ENCODE peak calls at places on chromosomes 3 and 15, in ten cellular contexts. One of them, this sample, is unnamed.

GRCh38 chr3:13950042-13950441 is 70.2 kb upstream of the WNT7A start:
- DNase-seq in BJ: no peak
- DNase-seq in activated CD4-positive, alpha-beta T cell treated with anti-CD3 and anti-CD28 coated beads, Interleukin-2, amount 50 U/mL, for 1 hour: no peak
- DNase-seq in HS-27A: no peak
- DNase-seq in GDM1: no peak
- DNase-seq in choroid plexus epithelial cell: no peak
- DNase-seq in stimulated activated effector memory CD8-positive, alpha-beta T cell treated with anti-CD3 and anti-CD28 coated beads, Interleukin-12 subunit alpha, Interleukin-12 subunit beta, amount 100 ng/mL, for 72 hours: no peak
- DNase-seq in mesothelial cell of epicardium: no peak
- DNase-seq in fibroblast of mammary gland: no peak
- DNase-seq in OCI-LY7: no peak
- DNase-seq in this sample: no peak

GRCh38 chr3:100563228-100563627 is 46.2 kb upstream of the ADGRG7 start:
- DNase-seq in fibroblast of mammary gland: no peak
- DNase-seq in GDM1: no peak
- DNase-seq in BJ: no peak
- DNase-seq in activated CD4-positive, alpha-beta T cell treated with anti-CD3 and anti-CD28 coated beads, Interleukin-2, amount 50 U/mL, for 1 hour: no peak
- DNase-seq in choroid plexus epithelial cell: no peak
- DNase-seq in HS-27A: peak; percentile 14
- DNase-seq in mesothelial cell of epicardium: no peak
- DNase-seq in OCI-LY7: no peak
- DNase-seq in stimulated activated effector memory CD8-positive, alpha-beta T cell treated with anti-CD3 and anti-CD28 coated beads, Interleukin-12 subunit alpha, Interleukin-12 subunit beta, amount 100 ng/mL, for 72 hours: no peak
- DNase-seq in this sample: no peak

GRCh38 chr3:49779378-49780079 is 6.8 kb downstream of the IP6K1 start:
- DNase-seq in choroid plexus epithelial cell: no peak
- DNase-seq in BJ: no peak
- DNase-seq in GDM1: no peak
- DNase-seq in HS-27A: no peak
- DNase-seq in fibroblast of mammary gland: no peak
- DNase-seq in activated CD4-positive, alpha-beta T cell treated with anti-CD3 and anti-CD28 coated beads, Interleukin-2, amount 50 U/mL, for 1 hour: no peak
- DNase-seq in stimulated activated effector memory CD8-positive, alpha-beta T cell treated with anti-CD3 and anti-CD28 coated beads, Interleukin-12 subunit alpha, Interleukin-12 subunit beta, amount 100 ng/mL, for 72 hours: no peak
- DNase-seq in OCI-LY7: no peak
- DNase-seq in mesothelial cell of epicardium: no peak
- DNase-seq in this sample: no peak

GRCh38 chr15:85579957-85580694 is 199.7 kb downstream of the AKAP13 start:
- DNase-seq in OCI-LY7: no peak
- DNase-seq in activated CD4-positive, alpha-beta T cell treated with anti-CD3 and anti-CD28 coated beads, Interleukin-2, amount 50 U/mL, for 1 hour: no peak
- DNase-seq in GDM1: no peak
- DNase-seq in fibroblast of mammary gland: peak; percentile 86
- DNase-seq in stimulated activated effector memory CD8-positive, alpha-beta T cell treated with anti-CD3 and anti-CD28 coated beads, Interleukin-12 subunit alpha, Interleukin-12 subunit beta, amount 100 ng/mL, for 72 hours: no peak
- DNase-seq in HS-27A: no peak
- DNase-seq in choroid plexus epithelial cell: peak; percentile 46
- DNase-seq in mesothelial cell of epicardium: no peak
- DNase-seq in BJ: no peak
- DNase-seq in this sample: no peak

GRCh38 chr15:36545451-36545992 is 33.9 kb upstream of the CDIN1 start:
- DNase-seq in fibroblast of mammary gland: no peak
- DNase-seq in BJ: no peak
- DNase-seq in activated CD4-positive, alpha-beta T cell treated with anti-CD3 and anti-CD28 coated beads, Interleukin-2, amount 50 U/mL, for 1 hour: no peak
- DNase-seq in GDM1: no peak
- DNase-seq in mesothelial cell of epicardium: no peak
- DNase-seq in OCI-LY7: no peak
- DNase-seq in choroid plexus epithelial cell: no peak
- DNase-seq in stimulated activated effector memory CD8-positive, alpha-beta T cell treated with anti-CD3 and anti-CD28 coated beads, Interleukin-12 subunit alpha, Interleukin-12 subunit beta, amount 100 ng/mL, for 72 hours: no peak
- DNase-seq in HS-27A: no peak
- DNase-seq in this sample: no peak

GRCh38 chr3:149145361-149145760 is 15.9 kb downstream of the HPS3 start:
- DNase-seq in HS-27A: no peak
- DNase-seq in OCI-LY7: peak; percentile 17
- DNase-seq in BJ: no peak
- DNase-seq in activated CD4-positive, alpha-beta T cell treated with anti-CD3 and anti-CD28 coated beads, Interleukin-2, amount 50 U/mL, for 1 hour: no peak
- DNase-seq in fibroblast of mammary gland: no peak
- DNase-seq in choroid plexus epithelial cell: no peak
- DNase-seq in GDM1: no peak
- DNase-seq in stimulated activated effector memory CD8-positive, alpha-beta T cell treated with anti-CD3 and anti-CD28 coated beads, Interleukin-12 subunit alpha, Interleukin-12 subunit beta, amount 100 ng/mL, for 72 hours: no peak
- DNase-seq in mesothelial cell of epicardium: no peak
- DNase-seq in this sample: no peak

GRCh38 chr15:37087050-37087691 is 13.2 kb downstream of the MEIS2 start:
- DNase-seq in choroid plexus epithelial cell: no peak
- DNase-seq in stimulated activated effector memory CD8-positive, alpha-beta T cell treated with anti-CD3 and anti-CD28 coated beads, Interleukin-12 subunit alpha, Interleukin-12 subunit beta, amount 100 ng/mL, for 72 hours: no peak
- DNase-seq in OCI-LY7: no peak
- DNase-seq in activated CD4-positive, alpha-beta T cell treated with anti-CD3 and anti-CD28 coated beads, Interleukin-2, amount 50 U/mL, for 1 hour: no peak
- DNase-seq in HS-27A: no peak
- DNase-seq in fibroblast of mammary gland: no peak
- DNase-seq in BJ: no peak
- DNase-seq in GDM1: no peak
- DNase-seq in mesothelial cell of epicardium: no peak
- DNase-seq in this sample: no peak

GRCh38 chr3:71581981-71582611 is 1.4 kb downstream of the FOXP1 start:
- DNase-seq in OCI-LY7: peak; percentile 91
- DNase-seq in HS-27A: no peak
- DNase-seq in activated CD4-positive, alpha-beta T cell treated with anti-CD3 and anti-CD28 coated beads, Interleukin-2, amount 50 U/mL, for 1 hour: peak; percentile 31
- DNase-seq in choroid plexus epithelial cell: peak; percentile 38
- DNase-seq in stimulated activated effector memory CD8-positive, alpha-beta T cell treated with anti-CD3 and anti-CD28 coated beads, Interleukin-12 subunit alpha, Interleukin-12 subunit beta, amount 100 ng/mL, for 72 hours: peak; percentile 35
- DNase-seq in GDM1: peak; percentile 79
- DNase-seq in fibroblast of mammary gland: no peak
- DNase-seq in BJ: no peak
- DNase-seq in mesothelial cell of epicardium: peak; percentile 43
- DNase-seq in this sample: peak; percentile 54

GRCh38 chr3:97990624-97991277 is 18.5 kb upstream of the RIOX2 start:
- DNase-seq in GDM1: no peak
- DNase-seq in activated CD4-positive, alpha-beta T cell treated with anti-CD3 and anti-CD28 coated beads, Interleukin-2, amount 50 U/mL, for 1 hour: no peak
- DNase-seq in fibroblast of mammary gland: no peak
- DNase-seq in mesothelial cell of epicardium: no peak
- DNase-seq in HS-27A: no peak
- DNase-seq in choroid plexus epithelial cell: no peak
- DNase-seq in OCI-LY7: no peak
- DNase-seq in stimulated activated effector memory CD8-positive, alpha-beta T cell treated with anti-CD3 and anti-CD28 coated beads, Interleukin-12 subunit alpha, Interleukin-12 subunit beta, amount 100 ng/mL, for 72 hours: no peak
- DNase-seq in BJ: no peak
- DNase-seq in this sample: no peak

GRCh38 chr15:92879949-92880725 is 20.0 kb upstream of the CHD2 start:
- DNase-seq in mesothelial cell of epicardium: no peak
- DNase-seq in OCI-LY7: peak; percentile 66
- DNase-seq in fibroblast of mammary gland: no peak
- DNase-seq in choroid plexus epithelial cell: no peak
- DNase-seq in activated CD4-positive, alpha-beta T cell treated with anti-CD3 and anti-CD28 coated beads, Interleukin-2, amount 50 U/mL, for 1 hour: no peak
- DNase-seq in GDM1: no peak
- DNase-seq in HS-27A: no peak
- DNase-seq in BJ: no peak
- DNase-seq in stimulated activated effector memory CD8-positive, alpha-beta T cell treated with anti-CD3 and anti-CD28 coated beads, Interleukin-12 subunit alpha, Interleukin-12 subunit beta, amount 100 ng/mL, for 72 hours: no peak
- DNase-seq in this sample: no peak

GRCh38 chr3:186789554-186790260 is 6.3 kb downstream of the EIF4A2 start:
- DNase-seq in stimulated activated effector memory CD8-positive, alpha-beta T cell treated with anti-CD3 and anti-CD28 coated beads, Interleukin-12 subunit alpha, Interleukin-12 subunit beta, amount 100 ng/mL, for 72 hours: no peak
- DNase-seq in choroid plexus epithelial cell: peak; percentile 13
- DNase-seq in mesothelial cell of epicardium: no peak
- DNase-seq in GDM1: no peak
- DNase-seq in BJ: no peak
- DNase-seq in HS-27A: no peak
- DNase-seq in activated CD4-positive, alpha-beta T cell treated with anti-CD3 and anti-CD28 coated beads, Interleukin-2, amount 50 U/mL, for 1 hour: no peak
- DNase-seq in OCI-LY7: peak; percentile 36
- DNase-seq in fibroblast of mammary gland: peak; percentile 39
- DNase-seq in this sample: peak; percentile 63

GRCh38 chr15:93862791-93863190 is 368.6 kb upstream of the MCTP2 start:
- DNase-seq in choroid plexus epithelial cell: no peak
- DNase-seq in HS-27A: no peak
- DNase-seq in mesothelial cell of epicardium: no peak
- DNase-seq in GDM1: peak; percentile 87
- DNase-seq in OCI-LY7: no peak
- DNase-seq in stimulated activated effector memory CD8-positive, alpha-beta T cell treated with anti-CD3 and anti-CD28 coated beads, Interleukin-12 subunit alpha, Interleukin-12 subunit beta, amount 100 ng/mL, for 72 hours: no peak
- DNase-seq in activated CD4-positive, alpha-beta T cell treated with anti-CD3 and anti-CD28 coated beads, Interleukin-2, amount 50 U/mL, for 1 hour: no peak
- DNase-seq in fibroblast of mammary gland: no peak
- DNase-seq in BJ: no peak
- DNase-seq in this sample: no peak

GRCh38 chr3:71370467-71370866 is 213.1 kb downstream of the FOXP1 start:
- DNase-seq in GDM1: no peak
- DNase-seq in BJ: no peak
- DNase-seq in choroid plexus epithelial cell: no peak
- DNase-seq in mesothelial cell of epicardium: no peak
- DNase-seq in stimulated activated effector memory CD8-positive, alpha-beta T cell treated with anti-CD3 and anti-CD28 coated beads, Interleukin-12 subunit alpha, Interleukin-12 subunit beta, amount 100 ng/mL, for 72 hours: no peak
- DNase-seq in OCI-LY7: no peak
- DNase-seq in HS-27A: no peak
- DNase-seq in fibroblast of mammary gland: no peak
- DNase-seq in activated CD4-positive, alpha-beta T cell treated with anti-CD3 and anti-CD28 coated beads, Interleukin-2, amount 50 U/mL, for 1 hour: no peak
- DNase-seq in this sample: no peak

GRCh38 chr3:165669967-165670366 is 167.3 kb downstream of the BCHE start:
- DNase-seq in BJ: no peak
- DNase-seq in activated CD4-positive, alpha-beta T cell treated with anti-CD3 and anti-CD28 coated beads, Interleukin-2, amount 50 U/mL, for 1 hour: no peak
- DNase-seq in choroid plexus epithelial cell: no peak
- DNase-seq in HS-27A: no peak
- DNase-seq in fibroblast of mammary gland: peak; percentile 15
- DNase-seq in stimulated activated effector memory CD8-positive, alpha-beta T cell treated with anti-CD3 and anti-CD28 coated beads, Interleukin-12 subunit alpha, Interleukin-12 subunit beta, amount 100 ng/mL, for 72 hours: no peak
- DNase-seq in OCI-LY7: no peak
- DNase-seq in GDM1: no peak
- DNase-seq in mesothelial cell of epicardium: no peak
- DNase-seq in this sample: peak; percentile 25

GRCh38 chr3:148178508-148178907 is 519.2 kb upstream of the AGTR1 start:
- DNase-seq in OCI-LY7: no peak
- DNase-seq in stimulated activated effector memory CD8-positive, alpha-beta T cell treated with anti-CD3 and anti-CD28 coated beads, Interleukin-12 subunit alpha, Interleukin-12 subunit beta, amount 100 ng/mL, for 72 hours: no peak
- DNase-seq in GDM1: no peak
- DNase-seq in BJ: no peak
- DNase-seq in choroid plexus epithelial cell: peak; percentile 41
- DNase-seq in mesothelial cell of epicardium: no peak
- DNase-seq in activated CD4-positive, alpha-beta T cell treated with anti-CD3 and anti-CD28 coated beads, Interleukin-2, amount 50 U/mL, for 1 hour: no peak
- DNase-seq in fibroblast of mammary gland: no peak
- DNase-seq in HS-27A: no peak
- DNase-seq in this sample: no peak

GRCh38 chr3:135491478-135491877 is 474.1 kb upstream of the PPP2R3A start:
- DNase-seq in activated CD4-positive, alpha-beta T cell treated with anti-CD3 and anti-CD28 coated beads, Interleukin-2, amount 50 U/mL, for 1 hour: no peak
- DNase-seq in GDM1: no peak
- DNase-seq in mesothelial cell of epicardium: no peak
- DNase-seq in fibroblast of mammary gland: peak; percentile 3
- DNase-seq in choroid plexus epithelial cell: peak; percentile 2
- DNase-seq in BJ: no peak
- DNase-seq in OCI-LY7: no peak
- DNase-seq in HS-27A: no peak
- DNase-seq in stimulated activated effector memory CD8-positive, alpha-beta T cell treated with anti-CD3 and anti-CD28 coated beads, Interleukin-12 subunit alpha, Interleukin-12 subunit beta, amount 100 ng/mL, for 72 hours: no peak
- DNase-seq in this sample: no peak

GRCh38 chr3:44000586-44000985 is 241.1 kb upstream of the TOPAZ1 start:
- DNase-seq in activated CD4-positive, alpha-beta T cell treated with anti-CD3 and anti-CD28 coated beads, Interleukin-2, amount 50 U/mL, for 1 hour: no peak
- DNase-seq in BJ: no peak
- DNase-seq in OCI-LY7: peak; percentile 13
- DNase-seq in fibroblast of mammary gland: peak; percentile 82
- DNase-seq in GDM1: no peak
- DNase-seq in HS-27A: peak; percentile 64
- DNase-seq in mesothelial cell of epicardium: no peak
- DNase-seq in choroid plexus epithelial cell: no peak
- DNase-seq in stimulated activated effector memory CD8-positive, alpha-beta T cell treated with anti-CD3 and anti-CD28 coated beads, Interleukin-12 subunit alpha, Interleukin-12 subunit beta, amount 100 ng/mL, for 72 hours: no peak
- DNase-seq in this sample: peak; percentile 72

GRCh38 chr15:95269247-95270155 is 1038.1 kb downstream of the MCTP2 start:
- DNase-seq in mesothelial cell of epicardium: no peak
- DNase-seq in OCI-LY7: no peak
- DNase-seq in activated CD4-positive, alpha-beta T cell treated with anti-CD3 and anti-CD28 coated beads, Interleukin-2, amount 50 U/mL, for 1 hour: no peak
- DNase-seq in stimulated activated effector memory CD8-positive, alpha-beta T cell treated with anti-CD3 and anti-CD28 coated beads, Interleukin-12 subunit alpha, Interleukin-12 subunit beta, amount 100 ng/mL, for 72 hours: no peak
- DNase-seq in HS-27A: no peak
- DNase-seq in fibroblast of mammary gland: no peak
- DNase-seq in choroid plexus epithelial cell: no peak
- DNase-seq in GDM1: no peak
- DNase-seq in BJ: no peak
- DNase-seq in this sample: no peak

GRCh38 chr3:52552089-52552488 is 15.7 kb downstream of the UQCC5 start:
- DNase-seq in choroid plexus epithelial cell: no peak
- DNase-seq in fibroblast of mammary gland: no peak
- DNase-seq in mesothelial cell of epicardium: no peak
- DNase-seq in activated CD4-positive, alpha-beta T cell treated with anti-CD3 and anti-CD28 coated beads, Interleukin-2, amount 50 U/mL, for 1 hour: no peak
- DNase-seq in HS-27A: no peak
- DNase-seq in GDM1: no peak
- DNase-seq in BJ: no peak
- DNase-seq in OCI-LY7: no peak
- DNase-seq in stimulated activated effector memory CD8-positive, alpha-beta T cell treated with anti-CD3 and anti-CD28 coated beads, Interleukin-12 subunit alpha, Interleukin-12 subunit beta, amount 100 ng/mL, for 72 hours: no peak
- DNase-seq in this sample: no peak

GRCh38 chr3:172698650-172699049 is 12.2 kb downstream of the NCEH1 start:
- DNase-seq in fibroblast of mammary gland: no peak
- DNase-seq in HS-27A: no peak
- DNase-seq in choroid plexus epithelial cell: no peak
- DNase-seq in OCI-LY7: no peak
- DNase-seq in BJ: no peak
- DNase-seq in stimulated activated effector memory CD8-positive, alpha-beta T cell treated with anti-CD3 and anti-CD28 coated beads, Interleukin-12 subunit alpha, Interleukin-12 subunit beta, amount 100 ng/mL, for 72 hours: no peak
- DNase-seq in GDM1: no peak
- DNase-seq in mesothelial cell of epicardium: no peak
- DNase-seq in activated CD4-positive, alpha-beta T cell treated with anti-CD3 and anti-CD28 coated beads, Interleukin-2, amount 50 U/mL, for 1 hour: no peak
- DNase-seq in this sample: no peak

GRCh38 chr3:52606373-52607085 is 70.1 kb downstream of the UQCC5 start:
- DNase-seq in BJ: peak; percentile 1
- DNase-seq in mesothelial cell of epicardium: no peak
- DNase-seq in choroid plexus epithelial cell: peak; percentile 76
- DNase-seq in activated CD4-positive, alpha-beta T cell treated with anti-CD3 and anti-CD28 coated beads, Interleukin-2, amount 50 U/mL, for 1 hour: no peak
- DNase-seq in OCI-LY7: no peak
- DNase-seq in HS-27A: no peak
- DNase-seq in stimulated activated effector memory CD8-positive, alpha-beta T cell treated with anti-CD3 and anti-CD28 coated beads, Interleukin-12 subunit alpha, Interleukin-12 subunit beta, amount 100 ng/mL, for 72 hours: no peak
- DNase-seq in GDM1: no peak
- DNase-seq in fibroblast of mammary gland: peak; percentile 47
- DNase-seq in this sample: peak; percentile 32

GRCh38 chr15:58146734-58147133 is 8.6 kb downstream of the AQP9 start:
- DNase-seq in mesothelial cell of epicardium: no peak
- DNase-seq in OCI-LY7: no peak
- DNase-seq in GDM1: no peak
- DNase-seq in BJ: no peak
- DNase-seq in HS-27A: no peak
- DNase-seq in fibroblast of mammary gland: peak; percentile 80
- DNase-seq in activated CD4-positive, alpha-beta T cell treated with anti-CD3 and anti-CD28 coated beads, Interleukin-2, amount 50 U/mL, for 1 hour: no peak
- DNase-seq in stimulated activated effector memory CD8-positive, alpha-beta T cell treated with anti-CD3 and anti-CD28 coated beads, Interleukin-12 subunit alpha, Interleukin-12 subunit beta, amount 100 ng/mL, for 72 hours: no peak
- DNase-seq in choroid plexus epithelial cell: no peak
- DNase-seq in this sample: peak; percentile 29

GRCh38 chr3:143510601-143511000 is 337.7 kb downstream of the SLC9A9 start:
- DNase-seq in HS-27A: no peak
- DNase-seq in GDM1: no peak
- DNase-seq in choroid plexus epithelial cell: peak; percentile 22
- DNase-seq in fibroblast of mammary gland: no peak
- DNase-seq in mesothelial cell of epicardium: no peak
- DNase-seq in activated CD4-positive, alpha-beta T cell treated with anti-CD3 and anti-CD28 coated beads, Interleukin-2, amount 50 U/mL, for 1 hour: no peak
- DNase-seq in BJ: no peak
- DNase-seq in stimulated activated effector memory CD8-positive, alpha-beta T cell treated with anti-CD3 and anti-CD28 coated beads, Interleukin-12 subunit alpha, Interleukin-12 subunit beta, amount 100 ng/mL, for 72 hours: no peak
- DNase-seq in OCI-LY7: no peak
- DNase-seq in this sample: no peak

GRCh38 chr3:33377489-33377888 is 62.7 kb downstream of the UBP1 start:
- DNase-seq in choroid plexus epithelial cell: no peak
- DNase-seq in fibroblast of mammary gland: no peak
- DNase-seq in OCI-LY7: no peak
- DNase-seq in mesothelial cell of epicardium: no peak
- DNase-seq in stimulated activated effector memory CD8-positive, alpha-beta T cell treated with anti-CD3 and anti-CD28 coated beads, Interleukin-12 subunit alpha, Interleukin-12 subunit beta, amount 100 ng/mL, for 72 hours: no peak
- DNase-seq in activated CD4-positive, alpha-beta T cell treated with anti-CD3 and anti-CD28 coated beads, Interleukin-2, amount 50 U/mL, for 1 hour: no peak
- DNase-seq in HS-27A: no peak
- DNase-seq in BJ: no peak
- DNase-seq in GDM1: no peak
- DNase-seq in this sample: no peak

GRCh38 chr3:45560270-45561020 is 34.1 kb upstream of the LIMD1 start:
- DNase-seq in OCI-LY7: no peak
- DNase-seq in GDM1: no peak
- DNase-seq in mesothelial cell of epicardium: no peak
- DNase-seq in stimulated activated effector memory CD8-positive, alpha-beta T cell treated with anti-CD3 and anti-CD28 coated beads, Interleukin-12 subunit alpha, Interleukin-12 subunit beta, amount 100 ng/mL, for 72 hours: no peak
- DNase-seq in HS-27A: no peak
- DNase-seq in BJ: no peak
- DNase-seq in fibroblast of mammary gland: peak; percentile 58
- DNase-seq in choroid plexus epithelial cell: peak; percentile 46
- DNase-seq in activated CD4-positive, alpha-beta T cell treated with anti-CD3 and anti-CD28 coated beads, Interleukin-2, amount 50 U/mL, for 1 hour: no peak
- DNase-seq in this sample: no peak

GRCh38 chr15:37101634-37102314 is 1.4 kb upstream of the MEIS2 start:
- DNase-seq in fibroblast of mammary gland: peak; percentile 74
- DNase-seq in OCI-LY7: peak; percentile 81
- DNase-seq in mesothelial cell of epicardium: peak; percentile 66
- DNase-seq in BJ: no peak
- DNase-seq in activated CD4-positive, alpha-beta T cell treated with anti-CD3 and anti-CD28 coated beads, Interleukin-2, amount 50 U/mL, for 1 hour: no peak
- DNase-seq in stimulated activated effector memory CD8-positive, alpha-beta T cell treated with anti-CD3 and anti-CD28 coated beads, Interleukin-12 subunit alpha, Interleukin-12 subunit beta, amount 100 ng/mL, for 72 hours: peak; percentile 22
- DNase-seq in choroid plexus epithelial cell: peak; percentile 55
- DNase-seq in HS-27A: peak; percentile 67
- DNase-seq in GDM1: no peak
- DNase-seq in this sample: peak; percentile 85

GRCh38 chr3:189517981-189518380 is 113.2 kb upstream of the TP63 start:
- DNase-seq in stimulated activated effector memory CD8-positive, alpha-beta T cell treated with anti-CD3 and anti-CD28 coated beads, Interleukin-12 subunit alpha, Interleukin-12 subunit beta, amount 100 ng/mL, for 72 hours: no peak
- DNase-seq in GDM1: no peak
- DNase-seq in mesothelial cell of epicardium: no peak
- DNase-seq in HS-27A: no peak
- DNase-seq in activated CD4-positive, alpha-beta T cell treated with anti-CD3 and anti-CD28 coated beads, Interleukin-2, amount 50 U/mL, for 1 hour: no peak
- DNase-seq in OCI-LY7: no peak
- DNase-seq in choroid plexus epithelial cell: no peak
- DNase-seq in fibroblast of mammary gland: no peak
- DNase-seq in BJ: no peak
- DNase-seq in this sample: no peak

GRCh38 chr3:149908558-149908957 is 62.1 kb downstream of the PFN2 start:
- DNase-seq in BJ: no peak
- DNase-seq in choroid plexus epithelial cell: no peak
- DNase-seq in OCI-LY7: no peak
- DNase-seq in activated CD4-positive, alpha-beta T cell treated with anti-CD3 and anti-CD28 coated beads, Interleukin-2, amount 50 U/mL, for 1 hour: no peak
- DNase-seq in HS-27A: no peak
- DNase-seq in mesothelial cell of epicardium: no peak
- DNase-seq in fibroblast of mammary gland: no peak
- DNase-seq in GDM1: no peak
- DNase-seq in stimulated activated effector memory CD8-positive, alpha-beta T cell treated with anti-CD3 and anti-CD28 coated beads, Interleukin-12 subunit alpha, Interleukin-12 subunit beta, amount 100 ng/mL, for 72 hours: no peak
- DNase-seq in this sample: no peak

This sample was measured in ELR.